ENCODE peak calls at places on chromosomes 2 and 18, in ten cellular contexts. One of them, this sample, is unnamed. For H3K27me3 and H3K9me3, the result is how much of the 10 kb centered on the place peaks cover.

GRCh38 chr18:23137093-23137640 is 1.9 kb downstream of the CABLES1 start:
- DNase-seq in tibial nerve: no peak
- DNase-seq in thoracic aorta: no peak
- DNase-seq in adipocyte: no peak
- DNase-seq in IMR-90: no peak
- DNase-seq in CD8-positive, alpha-beta memory T cell: no peak
- DNase-seq in mesenchymal stem cell: peak
- DNase-seq in HAP-1: no peak
- DNase-seq in naive thymus-derived CD4-positive, alpha-beta T cell: no peak
- DNase-seq in adrenal gland: no peak
- DNase-seq in this sample: no peak

GRCh38 chr2:240570531-240571313 is 2.4 kb downstream of the RNPEPL1 start:
- DNase-seq in mesenchymal stem cell: no peak
- DNase-seq in IMR-90: no peak
- DNase-seq in tibial nerve: no peak
- DNase-seq in CD8-positive, alpha-beta memory T cell: no peak
- DNase-seq in adipocyte: no peak
- DNase-seq in adrenal gland: peak
- DNase-seq in naive thymus-derived CD4-positive, alpha-beta T cell: peak
- DNase-seq in thoracic aorta: no peak
- DNase-seq in HAP-1: no peak
- DNase-seq in this sample: no peak

GRCh38 chr2:149225446-149225845 is 104.9 kb upstream of the LYPD6 start:
- DNase-seq in thoracic aorta: no peak
- DNase-seq in adipocyte: no peak
- DNase-seq in naive thymus-derived CD4-positive, alpha-beta T cell: no peak
- DNase-seq in mesenchymal stem cell: no peak
- DNase-seq in adrenal gland: no peak
- DNase-seq in tibial nerve: no peak
- DNase-seq in HAP-1: no peak
- DNase-seq in CD8-positive, alpha-beta memory T cell: no peak
- DNase-seq in IMR-90: no peak
- DNase-seq in this sample: no peak

GRCh38 chr2:97713296-97714083 is at the start of gene ZAP70:
- DNase-seq in IMR-90: no peak
- DNase-seq in CD8-positive, alpha-beta memory T cell: peak
- DNase-seq in thoracic aorta: no peak
- DNase-seq in mesenchymal stem cell: no peak
- DNase-seq in naive thymus-derived CD4-positive, alpha-beta T cell: peak
- DNase-seq in tibial nerve: no peak
- DNase-seq in HAP-1: no peak
- DNase-seq in adrenal gland: no peak
- DNase-seq in adipocyte: no peak
- DNase-seq in this sample: no peak

GRCh38 chr2:36515538-36515937 is 82.4 kb downstream of the FEZ2 start:
- DNase-seq in CD8-positive, alpha-beta memory T cell: no peak
- DNase-seq in thoracic aorta: no peak
- DNase-seq in naive thymus-derived CD4-positive, alpha-beta T cell: no peak
- DNase-seq in mesenchymal stem cell: no peak
- DNase-seq in IMR-90: no peak
- DNase-seq in adipocyte: no peak
- DNase-seq in HAP-1: no peak
- DNase-seq in tibial nerve: no peak
- DNase-seq in adrenal gland: no peak
- DNase-seq in this sample: no peak

GRCh38 chr2:10790228-10790973 is 22.2 kb downstream of the PDIA6 start:
- DNase-seq in IMR-90: no peak
- DNase-seq in adrenal gland: no peak
- DNase-seq in tibial nerve: no peak
- DNase-seq in HAP-1: no peak
- DNase-seq in mesenchymal stem cell: no peak
- DNase-seq in adipocyte: no peak
- DNase-seq in naive thymus-derived CD4-positive, alpha-beta T cell: no peak
- DNase-seq in thoracic aorta: no peak
- DNase-seq in CD8-positive, alpha-beta memory T cell: no peak
- DNase-seq in this sample: no peak

GRCh38 chr2:218785103-218785502 is 3.2 kb downstream of the CYP27A1 start:
- DNase-seq in HAP-1: no peak
- DNase-seq in adrenal gland: no peak
- DNase-seq in naive thymus-derived CD4-positive, alpha-beta T cell: no peak
- DNase-seq in CD8-positive, alpha-beta memory T cell: no peak
- DNase-seq in adipocyte: no peak
- DNase-seq in IMR-90: no peak
- DNase-seq in tibial nerve: no peak
- DNase-seq in thoracic aorta: no peak
- DNase-seq in mesenchymal stem cell: no peak
- DNase-seq in this sample: no peak

GRCh38 chr2:239294571-239295054 is 106.2 kb downstream of the HDAC4 start:
- DNase-seq in mesenchymal stem cell: no peak
- DNase-seq in adrenal gland: peak
- DNase-seq in HAP-1: no peak
- DNase-seq in naive thymus-derived CD4-positive, alpha-beta T cell: no peak
- DNase-seq in tibial nerve: no peak
- DNase-seq in IMR-90: no peak
- DNase-seq in CD8-positive, alpha-beta memory T cell: no peak
- DNase-seq in adipocyte: no peak
- DNase-seq in thoracic aorta: no peak
- DNase-seq in this sample: no peak

GRCh38 chr2:239960929-239961661 is 64.0 kb downstream of the NDUFA10 start:
- DNase-seq in adrenal gland: no peak
- DNase-seq in naive thymus-derived CD4-positive, alpha-beta T cell: no peak
- DNase-seq in thoracic aorta: no peak
- DNase-seq in tibial nerve: no peak
- DNase-seq in HAP-1: no peak
- DNase-seq in adipocyte: no peak
- DNase-seq in IMR-90: no peak
- DNase-seq in mesenchymal stem cell: no peak
- DNase-seq in CD8-positive, alpha-beta memory T cell: no peak
- DNase-seq in this sample: no peak

GRCh38 chr18:58054041-58054733 is 10.2 kb downstream of the NEDD4L start:
- DNase-seq in mesenchymal stem cell: peak
- DNase-seq in CD8-positive, alpha-beta memory T cell: no peak
- DNase-seq in adrenal gland: no peak
- DNase-seq in thoracic aorta: no peak
- DNase-seq in naive thymus-derived CD4-positive, alpha-beta T cell: no peak
- DNase-seq in tibial nerve: no peak
- DNase-seq in IMR-90: peak
- DNase-seq in adipocyte: peak
- DNase-seq in HAP-1: no peak
- DNase-seq in this sample: no peak

GRCh38 chr2:176626796-176627195 is 357.6 kb downstream of the MTX2 start:
- DNase-seq in HAP-1: no peak
- DNase-seq in adipocyte: no peak
- DNase-seq in mesenchymal stem cell: no peak
- DNase-seq in tibial nerve: no peak
- DNase-seq in thoracic aorta: no peak
- DNase-seq in adrenal gland: peak
- DNase-seq in IMR-90: no peak
- DNase-seq in CD8-positive, alpha-beta memory T cell: no peak
- DNase-seq in naive thymus-derived CD4-positive, alpha-beta T cell: no peak
- DNase-seq in this sample: no peak

GRCh38 chr2:195408811-195409210 is 248.2 kb upstream of the SLC39A10 start:
- DNase-seq in naive thymus-derived CD4-positive, alpha-beta T cell: no peak
- DNase-seq in tibial nerve: no peak
- DNase-seq in CD8-positive, alpha-beta memory T cell: no peak
- DNase-seq in IMR-90: peak
- DNase-seq in adrenal gland: no peak
- DNase-seq in adipocyte: no peak
- DNase-seq in HAP-1: no peak
- DNase-seq in mesenchymal stem cell: no peak
- DNase-seq in thoracic aorta: no peak
- DNase-seq in this sample: no peak

GRCh38 chr18:10442551-10442971 is 11.9 kb upstream of the APCDD1 start:
- DNase-seq in thoracic aorta: no peak
- DNase-seq in mesenchymal stem cell: peak
- DNase-seq in tibial nerve: no peak
- DNase-seq in HAP-1: no peak
- DNase-seq in CD8-positive, alpha-beta memory T cell: no peak
- DNase-seq in naive thymus-derived CD4-positive, alpha-beta T cell: no peak
- DNase-seq in adrenal gland: no peak
- DNase-seq in IMR-90: no peak
- DNase-seq in adipocyte: no peak
- DNase-seq in this sample: no peak

GRCh38 chr18:59140287-59140885 is 702 bp downstream of the SEC11C start:
- DNase-seq in tibial nerve: no peak
- DNase-seq in adrenal gland: peak
- DNase-seq in thoracic aorta: no peak
- DNase-seq in HAP-1: peak
- DNase-seq in CD8-positive, alpha-beta memory T cell: peak
- DNase-seq in mesenchymal stem cell: peak
- DNase-seq in IMR-90: peak
- DNase-seq in adipocyte: peak
- DNase-seq in naive thymus-derived CD4-positive, alpha-beta T cell: no peak
- DNase-seq in this sample: no peak

GRCh38 chr2:171712051-171712450 is 24.8 kb downstream of the DYNC1I2 start:
- DNase-seq in IMR-90: peak
- DNase-seq in HAP-1: no peak
- DNase-seq in thoracic aorta: no peak
- DNase-seq in mesenchymal stem cell: peak
- DNase-seq in tibial nerve: no peak
- DNase-seq in adrenal gland: no peak
- DNase-seq in naive thymus-derived CD4-positive, alpha-beta T cell: no peak
- DNase-seq in adipocyte: peak
- DNase-seq in CD8-positive, alpha-beta memory T cell: no peak
- DNase-seq in this sample: no peak

GRCh38 chr18:44798433-44799048 is 117.9 kb downstream of the SETBP1 start:
- DNase-seq in HAP-1: no peak
- DNase-seq in adrenal gland: no peak
- DNase-seq in CD8-positive, alpha-beta memory T cell: no peak
- DNase-seq in tibial nerve: no peak
- DNase-seq in naive thymus-derived CD4-positive, alpha-beta T cell: no peak
- DNase-seq in thoracic aorta: no peak
- DNase-seq in adipocyte: no peak
- DNase-seq in IMR-90: no peak
- DNase-seq in mesenchymal stem cell: no peak
- DNase-seq in this sample: no peak

GRCh38 chr2:130372833-130373807 is 17.3 kb downstream of the PTPN18 start:
- DNase-seq in naive thymus-derived CD4-positive, alpha-beta T cell: no peak
- DNase-seq in CD8-positive, alpha-beta memory T cell: no peak
- DNase-seq in adrenal gland: no peak
- DNase-seq in thoracic aorta: no peak
- DNase-seq in HAP-1: no peak
- DNase-seq in adipocyte: no peak
- DNase-seq in IMR-90: no peak
- DNase-seq in tibial nerve: no peak
- DNase-seq in mesenchymal stem cell: no peak
- DNase-seq in this sample: no peak

GRCh38 chr2:8568543-8569302 is 113.1 kb upstream of the ID2 start:
- DNase-seq in HAP-1: no peak
- DNase-seq in CD8-positive, alpha-beta memory T cell: no peak
- DNase-seq in adrenal gland: no peak
- DNase-seq in thoracic aorta: no peak
- DNase-seq in naive thymus-derived CD4-positive, alpha-beta T cell: no peak
- DNase-seq in tibial nerve: no peak
- DNase-seq in IMR-90: no peak
- DNase-seq in mesenchymal stem cell: no peak
- DNase-seq in adipocyte: no peak
- DNase-seq in this sample: no peak

GRCh38 chr2:12284487-12284886 is 432.2 kb upstream of the TRIB2 start:
- DNase-seq in CD8-positive, alpha-beta memory T cell: no peak
- DNase-seq in tibial nerve: no peak
- DNase-seq in HAP-1: no peak
- DNase-seq in adipocyte: peak
- DNase-seq in mesenchymal stem cell: peak
- DNase-seq in IMR-90: peak
- DNase-seq in adrenal gland: no peak
- DNase-seq in naive thymus-derived CD4-positive, alpha-beta T cell: no peak
- DNase-seq in thoracic aorta: no peak
- DNase-seq in this sample: no peak

GRCh38 chr2:28974252-28974651 is 6.8 kb upstream of the TOGARAM2 start:
- DNase-seq in adipocyte: no peak
- DNase-seq in naive thymus-derived CD4-positive, alpha-beta T cell: no peak
- DNase-seq in thoracic aorta: no peak
- DNase-seq in tibial nerve: no peak
- DNase-seq in HAP-1: no peak
- DNase-seq in IMR-90: no peak
- DNase-seq in mesenchymal stem cell: no peak
- DNase-seq in CD8-positive, alpha-beta memory T cell: no peak
- DNase-seq in adrenal gland: no peak
- DNase-seq in this sample: no peak
- H3K27me3 ChIP-seq in adipocyte: under half
- H3K27me3 ChIP-seq in naive thymus-derived CD4-positive, alpha-beta T cell: under half
- H3K27me3 ChIP-seq in thoracic aorta: under half
- H3K27me3 ChIP-seq in tibial nerve: under half
- H3K27me3 ChIP-seq in HAP-1: under half
- H3K27me3 ChIP-seq in IMR-90: under half
- H3K27me3 ChIP-seq in mesenchymal stem cell: under half
- H3K27me3 ChIP-seq in CD8-positive, alpha-beta memory T cell: under half
- H3K27me3 ChIP-seq in adrenal gland: under half
- H3K27me3 ChIP-seq in this sample: under half

DNA sequence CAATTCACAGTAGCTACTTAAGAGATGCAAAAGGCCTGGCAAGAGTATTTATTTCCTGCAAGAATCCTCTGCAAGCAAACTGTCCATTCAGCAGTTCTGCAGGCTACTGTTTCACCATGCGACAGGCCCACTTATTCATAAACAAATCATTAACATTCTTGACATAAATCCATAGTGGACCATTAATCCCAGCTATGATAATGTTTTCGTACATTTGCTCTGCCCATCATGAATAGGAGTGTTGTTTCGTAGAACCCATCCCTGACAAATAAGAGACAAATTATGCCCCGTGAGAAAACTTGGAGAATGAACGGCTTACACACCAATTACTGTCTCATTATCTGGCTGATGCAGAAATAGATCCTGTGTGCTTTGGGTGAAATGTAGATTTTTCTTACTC is 65.4 kb downstream of the PID1 start:
- DNase-seq in adipocyte: no peak
- DNase-seq in CD8-positive, alpha-beta memory T cell: no peak
- DNase-seq in IMR-90: no peak
- DNase-seq in HAP-1: no peak
- DNase-seq in naive thymus-derived CD4-positive, alpha-beta T cell: no peak
- DNase-seq in thoracic aorta: no peak
- DNase-seq in tibial nerve: no peak
- DNase-seq in mesenchymal stem cell: peak
- DNase-seq in adrenal gland: no peak
- DNase-seq in this sample: no peak
- H3K9me3 ChIP-seq in adipocyte: under half
- H3K9me3 ChIP-seq in CD8-positive, alpha-beta memory T cell: under half
- H3K9me3 ChIP-seq in IMR-90: under half
- H3K9me3 ChIP-seq in HAP-1: under half
- H3K9me3 ChIP-seq in naive thymus-derived CD4-positive, alpha-beta T cell: under half
- H3K9me3 ChIP-seq in thoracic aorta: under half
- H3K9me3 ChIP-seq in tibial nerve: under half
- H3K9me3 ChIP-seq in mesenchymal stem cell: under half
- H3K9me3 ChIP-seq in adrenal gland: under half
- H3K9me3 ChIP-seq in this sample: under half

GRCh38 chr2:234555161-234555560 is 58.3 kb upstream of the ARL4C start:
- DNase-seq in IMR-90: no peak
- DNase-seq in HAP-1: no peak
- DNase-seq in mesenchymal stem cell: no peak
- DNase-seq in adipocyte: no peak
- DNase-seq in tibial nerve: no peak
- DNase-seq in naive thymus-derived CD4-positive, alpha-beta T cell: no peak
- DNase-seq in thoracic aorta: no peak
- DNase-seq in adrenal gland: no peak
- DNase-seq in CD8-positive, alpha-beta memory T cell: no peak
- DNase-seq in this sample: no peak
- H3K4me3 ChIP-seq in IMR-90: no peak
- H3K4me3 ChIP-seq in HAP-1: no peak
- H3K4me3 ChIP-seq in mesenchymal stem cell: no peak
- H3K4me3 ChIP-seq in adipocyte: no peak
- H3K4me3 ChIP-seq in tibial nerve: no peak
- H3K4me3 ChIP-seq in naive thymus-derived CD4-positive, alpha-beta T cell: no peak
- H3K4me3 ChIP-seq in thoracic aorta: no peak
- H3K4me3 ChIP-seq in adrenal gland: no peak
- H3K4me3 ChIP-seq in CD8-positive, alpha-beta memory T cell: no peak
- H3K4me3 ChIP-seq in this sample: no peak

GRCh38 chr2:469521-469920 is 181.6 kb upstream of the ALKAL2 start:
- DNase-seq in mesenchymal stem cell: no peak
- DNase-seq in adrenal gland: no peak
- DNase-seq in adipocyte: no peak
- DNase-seq in tibial nerve: no peak
- DNase-seq in naive thymus-derived CD4-positive, alpha-beta T cell: no peak
- DNase-seq in IMR-90: no peak
- DNase-seq in thoracic aorta: no peak
- DNase-seq in HAP-1: no peak
- DNase-seq in CD8-positive, alpha-beta memory T cell: no peak
- DNase-seq in this sample: no peak
- H3K27me3 ChIP-seq in mesenchymal stem cell: under half
- H3K27me3 ChIP-seq in adrenal gland: under half
- H3K27me3 ChIP-seq in adipocyte: under half
- H3K27me3 ChIP-seq in tibial nerve: under half
- H3K27me3 ChIP-seq in naive thymus-derived CD4-positive, alpha-beta T cell: under half
- H3K27me3 ChIP-seq in IMR-90: under half
- H3K27me3 ChIP-seq in thoracic aorta: under half
- H3K27me3 ChIP-seq in HAP-1: under half
- H3K27me3 ChIP-seq in CD8-positive, alpha-beta memory T cell: under half
- H3K27me3 ChIP-seq in this sample: under half